ENCODE peak calls at places on chromosomes 3 and 15, in seven cellular contexts. X, A, C, P, Y, M and Q are unnamed samples.
A peak's percentile ranks its signal among the peaks of the same experiment; 100 is the strongest.

GRCh38 chr3:34947849-34948248 is 691.5 kb upstream of the ARPP21 start:
- DNase-seq in X (no peak), A (no peak), C (peak; percentile 82), P (no peak), Y (no peak), M (no peak), Q (no peak)

GRCh38 chr3:159322322-159322939 is 520.6 kb downstream of the MFSD1 start:
- DNase-seq in X (peak; percentile 22), A (peak; percentile 3), C (no peak), P (peak; percentile 59), Y (no peak), M (peak; percentile 21), Q (no peak)

GRCh38 chr15:25805006-25805405 is 58.1 kb downstream of the ATP10A start:
- DNase-seq in X (no peak), A (no peak), C (no peak), P (no peak), Y (no peak), M (no peak), Q (no peak)

GRCh38 chr15:85011210-85011571 is 29.5 kb downstream of the PDE8A start:
- DNase-seq in X (no peak), A (no peak), C (no peak), P (no peak), Y (no peak), M (no peak), Q (no peak)

GRCh38 chr15:77415450-77416448 is 4.2 kb downstream of the PEAK1 start:
- DNase-seq in X (no peak), A (no peak), C (no peak), P (no peak), Y (no peak), M (peak; percentile 41), Q (no peak)

GRCh38 chr3:50651445-50651844 is 23.3 kb upstream of the DOCK3 start:
- DNase-seq in X (no peak), A (no peak), C (no peak), P (no peak), Y (no peak), M (no peak), Q (no peak)

GRCh38 chr3:11211531-11212300 is 57.4 kb downstream of the HRH1 start:
- DNase-seq in X (no peak), A (no peak), C (no peak), P (no peak), Y (no peak), M (no peak), Q (no peak)

GRCh38 chr3:72069543-72069942 is 284.6 kb upstream of the PROK2 start:
- DNase-seq in X (no peak), A (no peak), C (no peak), P (no peak), Y (no peak), M (no peak), Q (no peak)

GRCh38 chr15:91516866-91517265 is 336.6 kb upstream of the SLCO3A1 start:
- DNase-seq in X (no peak), A (no peak), C (no peak), P (no peak), Y (no peak), M (no peak), Q (no peak)

GRCh38 chr15:66832679-66833078 is 130.6 kb downstream of the SMAD6 start:
- DNase-seq in X (no peak), A (no peak), C (no peak), P (no peak), Y (no peak), M (no peak), Q (no peak)

GRCh38 chr3:124885466-124886167 is 1.5 kb downstream of the ITGB5 start:
- DNase-seq in X (no peak), A (no peak), C (no peak), P (no peak), Y (no peak), M (peak; percentile 28), Q (no peak)

GRCh38 chr15:42549052-42549491 is 434 bp downstream of the HAUS2 start:
- DNase-seq in X (no peak), A (no peak), C (no peak), P (no peak), Y (no peak), M (peak; percentile 37), Q (no peak)

GRCh38 chr3:127588675-127589577 is 1.6 kb downstream of the TPRA1 start:
- DNase-seq in X (no peak), A (no peak), C (no peak), P (no peak), Y (no peak), M (no peak), Q (no peak)

GRCh38 chr3:46987485-46988401 is 8.3 kb downstream of the NBEAL2 start:
- DNase-seq in X (peak; percentile 16), A (peak; percentile 52), C (no peak), P (no peak), Y (peak; percentile 78), M (peak; percentile 84), Q (no peak)